ENCODE peak calls at places on chromosomes 3 and 15, in five cellular contexts. H, T, J, Z and K are unnamed samples.

GRCh38 chr3:4351872-4352271 is 48.7 kb downstream of the SETMAR start:
- DNase-seq in T (no peak), H (no peak), J (no peak), Z (no peak), K (no peak)

GRCh38 chr3:54830658-54831057 is 97.2 kb downstream of the LRTM1 start:
- DNase-seq in T (no peak), H (no peak), Z (no peak), J (no peak), K (no peak)

GRCh38 chr3:171311784-171312183 is 148.4 kb downstream of the TNIK start:
- DNase-seq in Z (no peak), T (no peak), J (no peak), H (no peak), K (no peak)

GRCh38 chr15:39051931-39052705 is 487.5 kb upstream of the RASGRP1 start:
- DNase-seq in J (no peak), H (no peak), Z (no peak), T (no peak), K (no peak)

GRCh38 chr3:41418961-41419691 is 219.8 kb downstream of the CTNNB1 start:
- DNase-seq in T (no peak), H (peak; percentile 66), Z (no peak), J (no peak), K (no peak)

GRCh38 chr3:125129512-125129962 is 73.7 kb upstream of the HEG1 start:
- DNase-seq in H (peak; percentile 100), J (peak; percentile 46), Z (peak; percentile 88), T (no peak), K (no peak)

GRCh38 chr15:67307156-67307555 is 52.6 kb downstream of the IQCH start:
- DNase-seq in J (no peak), T (no peak), Z (no peak), H (peak; percentile 4), K (no peak)

GRCh38 chr3:139281512-139282196 is 62.2 kb upstream of the MRPS22 start:
- DNase-seq in T (no peak), Z (no peak), J (no peak), H (peak; percentile 39), K (no peak)

GRCh38 chr3:107913671-107914070 is 177.2 kb downstream of the CD47 start:
- DNase-seq in T (no peak), H (peak; percentile 48), Z (no peak), J (no peak), K (no peak)

GRCh38 chr15:34214135-34214534 is 4.2 kb upstream of the KATNBL1 start:
- DNase-seq in H (no peak), Z (no peak), J (no peak), T (no peak), K (no peak)

GRCh38 chr3:187291001-187291511 is 481 bp downstream of the MASP1 start:
- DNase-seq in J (no peak), T (peak; percentile 32), Z (no peak), H (peak; percentile 50), K (no peak)

GRCh38 chr15:46703871-46704637 is 1013.3 kb upstream of the SEMA6D start:
- DNase-seq in Z (no peak), T (no peak), H (no peak), J (no peak), K (no peak)

GRCh38 chr3:38004415-38005075 is 14.0 kb downstream of the VILL start:
- DNase-seq in J (no peak), Z (no peak), H (peak; percentile 51), T (peak; percentile 87), K (peak; percentile 75)

GRCh38 chr15:50280271-50280670 is 14.7 kb upstream of the HDC start:
- DNase-seq in Z (no peak), T (no peak), J (no peak), H (peak; percentile 45), K (no peak)

GRCh38 chr3:71414189-71414924 is 169.2 kb downstream of the FOXP1 start:
- DNase-seq in T (no peak), Z (no peak), J (no peak), H (no peak), K (no peak)

GRCh38 chr15:31435891-31436628 is 109.4 kb downstream of the KLF13 start:
- DNase-seq in T (no peak), Z (no peak), J (no peak), H (no peak), K (no peak)

GRCh38 chr3:129314757-129315385 is 36.2 kb downstream of the HMCES start:
- DNase-seq in T (peak; percentile 93), H (peak; percentile 85), J (peak; percentile 60), Z (no peak), K (peak; percentile 89)

GRCh38 chr3:36697397-36698001 is 66.9 kb downstream of the DCLK3 start:
- DNase-seq in Z (no peak), J (no peak), T (no peak), H (no peak), K (no peak)

GRCh38 chr3:114558271-114558670 is 264.4 kb downstream of the TIGIT start:
- DNase-seq in H (peak; percentile 59), Z (no peak), J (no peak), T (no peak), K (no peak)

GRCh38 chr3:64244011-64244942 is 19.0 kb upstream of the PRICKLE2 start:
- DNase-seq in T (no peak), J (no peak), H (no peak), Z (no peak), K (no peak)

GRCh38 chr15:66154581-66154980 is 99.0 kb downstream of the MEGF11 start:
- DNase-seq in J (no peak), H (no peak), T (no peak), Z (no peak), K (no peak)

GRCh38 chr15:37550360-37551024 is 383.9 kb upstream of the TMCO5A start:
- DNase-seq in J (no peak), Z (peak; percentile 47), H (no peak), T (no peak), K (no peak)

GRCh38 chr15:69296606-69297005 is 2.1 kb upstream of the PAQR5 start:
- DNase-seq in H (no peak), T (no peak), J (no peak), Z (peak; percentile 29), K (no peak)

GRCh38 chr15:69298697-69299441 is at the start of gene PAQR5:
- DNase-seq in Z (peak; percentile 70), H (no peak), J (no peak), T (peak; percentile 26), K (peak; percentile 40)

GRCh38 chr15:69299451-69300128 is 878 bp downstream of the PAQR5 start:
- DNase-seq in H (no peak), Z (peak; percentile 56), J (no peak), T (no peak), K (no peak)

GRCh38 chr15:69297642-69298353 is 914 bp upstream of the PAQR5 start:
- DNase-seq in T (no peak), Z (peak; percentile 54), J (no peak), H (no peak), K (no peak)

DNA sequence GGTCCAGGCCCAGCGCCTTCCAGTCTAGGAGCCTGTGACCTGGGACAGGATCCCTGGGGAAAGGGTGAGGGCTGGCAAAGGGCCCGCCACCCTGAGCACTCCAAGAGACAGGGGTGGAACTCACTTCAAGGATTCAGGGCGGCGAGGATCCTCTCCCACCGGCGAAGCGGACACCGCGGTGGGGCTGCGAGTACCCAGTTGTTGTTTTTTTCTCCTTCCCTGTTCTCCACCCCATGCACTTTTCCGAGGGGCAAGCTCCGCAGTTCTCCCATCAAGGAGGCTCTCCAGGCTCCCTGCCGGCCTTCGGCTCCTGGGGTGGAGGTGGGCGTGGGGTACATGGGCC is 387 bp upstream of the PAQR5 start:
- DNase-seq in Z (peak; percentile 60), H (no peak), T (no peak), J (no peak), K (peak; percentile 22)
- H3K4me3 ChIP-seq in Z (peak overlapping the region; percentile 50), H (peak overlapping the region; percentile 42), T (no peak overlapping the region), J (peak overlapping the region; percentile 76), K (peak overlapping the region; percentile 56)

GRCh38 chr3:15011174-15011573 is 53.9 kb downstream of the MRPS25 start:
- DNase-seq in H (peak; percentile 33), Z (no peak), J (no peak), T (no peak), K (no peak)

GRCh38 chr3:15010664-15011063 is 54.5 kb downstream of the MRPS25 start:
- DNase-seq in T (no peak), Z (no peak), J (no peak), H (peak; percentile 34), K (no peak)

GRCh38 chr3:15009156-15009555 is 56.0 kb downstream of the MRPS25 start:
- DNase-seq in T (no peak), H (no peak), Z (no peak), J (no peak), K (no peak)

DNA sequence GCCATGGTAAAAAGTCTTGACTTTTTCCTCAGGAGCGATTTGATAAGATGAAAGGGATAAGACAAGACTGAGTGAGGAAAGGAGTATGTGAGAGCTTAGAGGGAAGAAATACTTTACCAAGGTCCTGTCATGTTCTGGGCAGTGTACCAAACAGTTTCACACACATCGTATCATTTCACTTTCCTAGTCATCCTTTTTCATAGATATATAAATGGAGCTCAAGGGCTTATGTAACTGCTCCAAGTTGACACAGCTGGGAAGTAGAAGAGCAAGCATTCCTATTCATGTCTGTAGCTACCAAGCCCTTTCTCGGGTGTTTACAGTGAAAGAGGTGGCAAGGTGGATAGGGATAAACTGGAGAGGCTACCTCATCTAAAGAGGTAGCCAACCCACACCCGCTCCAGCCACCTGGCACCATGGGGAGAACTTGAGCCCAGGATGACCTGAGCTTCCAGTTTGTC is 57.4 kb downstream of the MRPS25 start:
- DNase-seq in Z (no peak), T (no peak), J (no peak), H (peak; percentile 92), K (no peak)
- H3K36me3 ChIP-seq in Z (peaks cover 29% of the 10 kb centered on the region), T (no peaks in the 10 kb centered on the region), J (peaks cover 9% of the 10 kb centered on the region), H (no peaks in the 10 kb centered on the region), K (peaks cover 12% of the 10 kb centered on the region)

DNA sequence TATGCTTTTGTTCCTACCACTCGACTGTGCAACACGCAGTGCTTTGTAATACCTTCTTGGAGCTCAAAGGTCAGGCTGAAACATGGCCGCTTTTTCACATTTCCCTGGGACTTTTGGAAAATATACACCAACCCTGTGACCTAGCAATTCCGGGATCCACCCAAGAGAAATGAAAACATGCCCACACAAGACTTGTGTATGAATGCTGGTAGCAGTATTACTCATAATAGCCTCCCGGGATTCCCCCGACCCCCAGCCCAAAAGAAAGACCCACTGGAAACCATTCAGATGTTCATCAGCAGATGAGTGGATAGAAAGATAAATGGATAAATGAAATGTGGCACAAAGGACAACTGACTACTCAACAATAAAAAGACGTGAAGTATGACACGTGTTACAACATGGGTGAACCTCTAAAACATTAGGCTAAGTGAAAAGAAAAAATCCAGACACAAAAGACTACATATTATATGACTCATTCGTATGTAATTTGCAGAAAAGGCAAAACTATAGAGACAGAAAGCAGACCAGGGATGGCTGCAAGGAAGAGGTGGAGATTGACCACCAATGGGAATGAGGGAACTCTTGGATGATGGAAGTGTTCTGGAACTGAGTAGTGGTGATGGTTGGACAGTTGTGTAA is 104.1 kb downstream of the PGPEP1L start:
- DNase-seq in J (no peak), H (peak; percentile 87), Z (no peak), T (no peak), K (no peak)
- H3K27ac ChIP-seq in J (peak overlapping the region; percentile 31), H (peak overlapping the region; percentile 32), Z (peak overlapping the region; percentile 100), T (no peak overlapping the region), K (no peak overlapping the region)

DNA sequence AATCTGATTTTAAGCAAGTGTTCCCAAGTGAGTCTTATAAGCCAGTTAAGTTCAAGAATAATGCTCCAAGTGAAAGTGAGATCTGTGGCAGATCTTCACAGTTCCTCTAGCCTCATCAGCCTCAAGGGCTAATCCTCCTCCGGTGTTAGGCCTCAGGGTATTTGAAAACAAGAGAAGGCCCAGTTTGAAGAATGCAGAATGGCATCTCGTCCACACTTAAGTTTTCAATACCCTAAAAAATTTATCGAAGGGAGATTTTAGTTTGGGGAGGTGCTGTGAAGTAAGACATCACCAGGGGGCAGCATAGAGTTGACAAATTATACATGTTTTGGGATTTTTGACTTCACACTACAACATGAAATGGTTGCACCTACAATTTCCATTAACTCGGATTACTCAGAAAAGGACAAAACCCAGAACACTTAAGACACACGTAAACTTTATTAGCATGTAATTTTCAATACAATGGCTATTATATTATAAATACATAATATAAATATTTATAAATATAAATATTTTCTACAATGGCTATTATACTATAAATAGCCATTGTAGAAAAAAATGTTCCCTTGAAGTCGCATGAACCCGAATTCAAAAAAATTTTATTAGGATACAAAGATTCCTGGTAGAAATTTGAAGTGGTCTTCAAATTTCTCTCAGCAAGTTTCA is 2.3 kb upstream of the TMEM266 start:
- DNase-seq in J (no peak), T (peak; percentile 43), H (peak; percentile 21), Z (no peak), K (no peak)
- H3K4me3 ChIP-seq in J (peak overlapping the region; percentile 27), T (no peak overlapping the region), H (no peak overlapping the region), Z (peak overlapping the region; percentile 1), K (no peak overlapping the region)